ENCODE peak calls at places on chromosome 4, in eight cellular contexts. H is pancreas; Q is mucosa of descending colon; A is mammary epithelial cell; C is Peyer's patch; T is CD8-positive, alpha-beta memory T cell; U is left lung; O is aorta. G is an unnamed sample. For H3K4me1, the result is how much of the 10 kb centered on the place peaks cover.

GRCh38 chr4:48939785-48940184 is 33.2 kb upstream of the OCIAD2 start:
- DNase-seq in H (no peak), Q (no peak), A (peak), C (no peak), T (no peak), U (no peak), O (no peak), G (no peak)

GRCh38 chr4:159382875-159383568 is 280.1 kb downstream of the RAPGEF2 start:
- DNase-seq in H (no peak), Q (no peak), A (no peak), C (no peak), T (no peak), U (no peak), O (no peak), G (no peak)

GRCh38 chr4:13164783-13165371 is 319.3 kb downstream of the RAB28 start:
- DNase-seq in H (no peak), Q (no peak), A (no peak), C (no peak), T (no peak), U (no peak), O (no peak), G (no peak)

GRCh38 chr4:71186566-71187398 is 152.0 kb upstream of the SLC4A4 start:
- DNase-seq in H (peak), Q (peak), A (peak), C (peak), T (peak), U (peak), O (peak), G (no peak)

GRCh38 chr4:60134106-60134505 is 1066.0 kb upstream of the ADGRL3 start:
- DNase-seq in H (no peak), Q (no peak), A (no peak), C (no peak), T (no peak), U (no peak), O (no peak), G (no peak)

GRCh38 chr4:141391293-141391692 is 170.6 kb downstream of the ZNF330 start:
- DNase-seq in H (no peak), Q (no peak), A (peak), C (no peak), T (no peak), U (no peak), O (no peak), G (no peak)

GRCh38 chr4:148075438-148075837 is 343.6 kb downstream of the ARHGAP10 start:
- DNase-seq in H (no peak), Q (no peak), A (no peak), C (no peak), T (no peak), U (no peak), O (no peak), G (no peak)

GRCh38 chr4:116180056-116180690 is 905.2 kb downstream of the TRAM1L1 start:
- DNase-seq in H (no peak), Q (no peak), A (peak), C (no peak), T (no peak), U (no peak), O (no peak), G (no peak)

GRCh38 chr4:156816356-156816755 is 155.2 kb downstream of the PDGFC start:
- DNase-seq in H (no peak), Q (no peak), A (no peak), C (no peak), T (no peak), U (no peak), O (no peak), G (no peak)

GRCh38 chr4:48129307-48130014 is 4.6 kb downstream of the TXK start:
- DNase-seq in H (no peak), Q (peak), A (no peak), C (peak), T (no peak), U (no peak), O (peak), G (peak)

GRCh38 chr4:72365016-72365415 is 204.0 kb downstream of the ADAMTS3 start:
- DNase-seq in H (no peak), Q (no peak), A (no peak), C (no peak), T (no peak), U (no peak), O (no peak), G (no peak)

GRCh38 chr4:3487861-3488260 is 24.8 kb downstream of the DOK7 start:
- DNase-seq in H (no peak), Q (no peak), A (no peak), C (no peak), T (no peak), U (no peak), O (no peak), G (no peak)

GRCh38 chr4:3486556-3487270 is 23.6 kb downstream of the DOK7 start:
- DNase-seq in H (no peak), Q (no peak), A (peak), C (no peak), T (no peak), U (no peak), O (no peak), G (no peak)

GRCh38 chr4:3488791-3489190 is 25.7 kb downstream of the DOK7 start:
- DNase-seq in H (no peak), Q (no peak), A (no peak), C (no peak), T (no peak), U (no peak), O (no peak), G (no peak)

GRCh38 chr4:3491681-3492405 is 28.7 kb downstream of the DOK7 start:
- DNase-seq in H (no peak), Q (no peak), A (no peak), C (no peak), T (no peak), U (no peak), O (no peak), G (no peak)

DNA sequence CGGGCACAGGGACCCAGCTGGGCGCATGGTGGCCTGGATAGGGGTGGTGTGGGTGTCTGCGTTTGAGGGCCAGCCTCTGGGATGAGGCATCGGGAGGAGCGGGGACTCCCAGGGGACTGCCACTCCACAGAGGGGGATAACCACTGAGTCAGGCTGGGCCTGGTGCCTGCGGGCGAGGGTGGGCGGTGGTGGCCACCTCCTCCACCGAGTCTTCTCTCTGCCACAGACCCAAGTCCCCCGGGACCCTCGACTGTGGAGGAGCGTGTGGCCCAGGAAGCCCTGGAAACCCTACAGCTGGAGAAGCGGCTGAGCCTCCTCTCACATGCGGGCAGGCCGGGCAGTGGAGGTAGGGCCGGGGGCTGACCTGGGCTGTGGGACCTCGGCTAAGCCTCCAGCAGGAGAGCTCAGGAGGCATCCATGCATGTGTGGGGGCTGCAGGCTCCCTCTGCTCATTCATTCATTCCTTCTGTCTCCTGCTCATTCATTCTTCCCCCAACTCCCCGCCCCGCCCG is 26.4 kb downstream of the DOK7 start:
- DNase-seq in H (no peak), Q (no peak), A (no peak), C (no peak), T (no peak), U (no peak), O (no peak), G (no peak)
- H3K4me1 ChIP-seq in H (under half), Q (under half), A (under half), C (under half), T (under half), U (under half), O (under half), G (under half)

GRCh38 chr4:15653430-15653829 is 1.7 kb downstream of the FBXL5 start:
- DNase-seq in H (no peak), Q (no peak), A (no peak), C (no peak), T (no peak), U (no peak), O (no peak), G (no peak)
- H3K4me1 ChIP-seq in H (under half), Q (under half), A (under half), C (under half), T (half or more), U (half or more), O (under half), G (under half)

GRCh38 chr4:176778491-176778890 is 14.2 kb downstream of the VEGFC start:
- DNase-seq in H (no peak), Q (no peak), A (peak), C (no peak), T (no peak), U (no peak), O (no peak), G (no peak)

GRCh38 chr4:176774852-176775251 is 17.9 kb downstream of the VEGFC start:
- DNase-seq in H (no peak), Q (no peak), A (peak), C (no peak), T (no peak), U (no peak), O (no peak), G (no peak)

GRCh38 chr4:176779421-176779820 is 13.3 kb downstream of the VEGFC start:
- DNase-seq in H (no peak), Q (no peak), A (no peak), C (no peak), T (no peak), U (no peak), O (no peak), G (no peak)

GRCh38 chr4:176778063-176778462 is 14.7 kb downstream of the VEGFC start:
- DNase-seq in H (no peak), Q (no peak), A (peak), C (no peak), T (no peak), U (no peak), O (no peak), G (no peak)

DNA sequence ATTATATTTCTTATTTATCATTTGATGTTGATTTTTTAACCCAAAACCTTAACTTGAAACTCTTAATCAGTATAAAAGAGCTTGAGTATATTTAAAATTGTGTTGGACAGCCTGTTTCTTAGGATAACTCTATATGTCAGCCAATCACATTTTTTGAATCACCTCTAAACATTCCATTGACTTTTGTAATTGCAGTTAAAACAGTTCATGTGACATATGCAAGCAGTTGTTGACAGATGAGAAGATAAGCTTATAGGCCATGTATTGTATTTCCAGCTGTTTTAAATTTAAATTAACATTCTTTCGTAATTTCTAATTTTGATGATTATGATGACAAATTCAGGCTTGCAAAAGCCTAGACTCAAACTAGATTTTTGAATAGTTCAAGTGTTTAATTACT is 17.4 kb downstream of the VEGFC start:
- DNase-seq in H (no peak), Q (no peak), A (no peak), C (no peak), T (no peak), U (no peak), O (no peak), G (no peak)
- H3K4me1 ChIP-seq in H (under half), Q (under half), A (under half), C (under half), T (under half), U (under half), O (under half), G (under half)

DNA sequence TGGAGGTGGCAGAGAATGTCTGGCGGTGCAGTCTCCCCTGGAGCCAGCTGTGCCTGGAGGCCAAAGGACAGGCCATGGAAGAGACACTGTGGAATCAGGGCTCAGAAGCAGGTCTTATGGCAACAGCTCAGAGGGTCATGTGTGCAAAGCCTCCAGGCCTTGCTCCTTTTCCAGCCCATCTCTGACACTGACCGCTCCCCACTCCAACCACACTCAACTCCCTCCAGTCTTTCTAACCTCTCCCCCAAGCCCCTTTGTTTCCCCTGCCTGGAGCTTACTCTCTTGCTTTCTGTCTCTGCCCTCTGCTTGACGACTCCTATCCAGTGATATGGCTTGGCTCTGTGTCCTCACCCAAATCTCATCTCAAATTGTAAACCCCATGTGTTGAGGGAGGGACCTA is 34.2 kb upstream of the CRMP1 start:
- DNase-seq in H (no peak), Q (no peak), A (no peak), C (no peak), T (no peak), U (no peak), O (no peak), G (no peak)
- H3K4me1 ChIP-seq in H (under half), Q (under half), A (under half), C (under half), T (under half), U (under half), O (under half), G (under half)

GRCh38 chr4:64465263-64465662 is 56.0 kb upstream of the TECRL start:
- DNase-seq in H (no peak), Q (no peak), A (no peak), C (no peak), T (no peak), U (no peak), O (no peak), G (no peak)
- H3K4me1 ChIP-seq in H (under half), Q (under half), A (under half), C (under half), T (under half), U (under half), O (under half), G (under half)

G was measured in ovary.